ENCODE peak calls at places on chromosome 18, in ten cellular contexts. P is activated effector memory CD4-positive, alpha-beta T cell treated with anti-CD3 and anti-CD28 coated beads, Interleukin-2, amount 50 U/mL, for 16 hours; J is progenitor cell of endocrine pancreas; O is tibial nerve; Y is ELR; I is anterior cingulate cortex; W is KG1; H is B cell; T is NCI-H2171 treated with DMSO at 0.1 percent for 48 hours; N is GM12865. K is an unnamed sample.

GRCh38 chr18:48961547-48961946 is 10.8 kb upstream of the SMAD7 start:
- DNase-seq in P (no peak), J (no peak), O (no peak), Y (peak; percentile 22), I (no peak), W (no peak), H (no peak), T (no peak), N (no peak), K (peak; percentile 74)

GRCh38 chr18:3584897-3585460 is 135.0 kb downstream of the TGIF1 start:
- DNase-seq in P (no peak), J (no peak), O (no peak), Y (no peak), I (no peak), W (no peak), H (peak; percentile 65), T (no peak), N (no peak), K (no peak)

GRCh38 chr18:46324556-46324955 is 220.4 kb downstream of the HAUS1 start:
- DNase-seq in P (no peak), J (no peak), O (no peak), Y (peak; percentile 73), I (no peak), W (no peak), H (no peak), T (peak; percentile 44), N (peak; percentile 21), K (peak; percentile 53)

GRCh38 chr18:21341141-21341540 is 99.1 kb downstream of the GREB1L start:
- DNase-seq in P (no peak), J (no peak), O (no peak), Y (peak; percentile 41), I (no peak), W (no peak), H (no peak), T (no peak), N (peak; percentile 21), K (peak; percentile 17)

GRCh38 chr18:69648486-69648885 is 247.8 kb downstream of the DOK6 start:
- DNase-seq in P (no peak), J (no peak), O (no peak), Y (no peak), I (no peak), W (no peak), H (no peak), T (no peak), N (no peak), K (no peak)

GRCh38 chr18:25457636-25458035 is 105.7 kb upstream of the ZNF521 start:
- DNase-seq in P (no peak), J (no peak), O (no peak), Y (peak; percentile 54), I (no peak), W (no peak), H (no peak), T (no peak), N (no peak), K (peak; percentile 49)

GRCh38 chr18:13446581-13447470 is 228.3 kb downstream of the LDLRAD4 start:
- DNase-seq in P (no peak), J (no peak), O (no peak), Y (no peak), I (no peak), W (no peak), H (no peak), T (peak; percentile 72), N (no peak), K (peak; percentile 42)

GRCh38 chr18:8724452-8724851 is 19.1 kb downstream of the MTCL1 start:
- DNase-seq in P (no peak), J (no peak), O (no peak), Y (no peak), I (no peak), W (no peak), H (no peak), T (peak; percentile 40), N (no peak), K (no peak)

GRCh38 chr18:63342206-63342605 is 22.6 kb upstream of the BCL2 start:
- DNase-seq in P (no peak), J (peak; percentile 13), O (no peak), Y (peak; percentile 59), I (no peak), W (no peak), H (no peak), T (no peak), N (peak; percentile 61), K (peak; percentile 32)

GRCh38 chr18:62781893-62782292 is 66.6 kb downstream of the PHLPP1 start:
- DNase-seq in P (no peak), J (no peak), O (no peak), Y (peak; percentile 94), I (no peak), W (no peak), H (no peak), T (no peak), N (no peak), K (no peak)

GRCh38 chr18:63575680-63576079 is 11.5 kb upstream of the SERPINB13 start:
- DNase-seq in P (no peak), J (no peak), O (no peak), Y (no peak), I (no peak), W (no peak), H (no peak), T (no peak), N (no peak), K (no peak)

K was measured in Daoy.